ENCODE peak calls at places on chromosome 14, in five cellular contexts. N, J, A, T and Y are unnamed samples.

GRCh38 chr14:91163316-91163715 is 49.4 kb downstream of the DGLUCY start:
- DNase-seq in J (no peak), N (peak), T (no peak), A (no peak), Y (no peak)

GRCh38 chr14:63039800-63040380 is 5.4 kb downstream of the KCNH5 start:
- DNase-seq in J (peak), A (no peak), T (peak), N (no peak), Y (no peak)

GRCh38 chr14:22428681-22429315 is 160.2 kb downstream of the DAD1 start:
- DNase-seq in T (peak), N (no peak), J (no peak), A (no peak), Y (no peak)

GRCh38 chr14:76090611-76091010 is 61.1 kb upstream of the GPATCH2L start:
- DNase-seq in A (no peak), J (no peak), N (no peak), T (no peak), Y (no peak)

GRCh38 chr14:92033912-92034687 is 5.8 kb downstream of the TRIP11 start:
- DNase-seq in N (no peak), T (no peak), A (no peak), J (no peak), Y (no peak)

GRCh38 chr14:73744175-73744867 is 30.1 kb upstream of the PNMA1 start:
- DNase-seq in N (no peak), T (no peak), A (peak), J (no peak), Y (no peak)

GRCh38 chr14:75995372-75996041 is 9.9 kb downstream of the IFT43 start:
- DNase-seq in T (no peak), A (peak), N (peak), J (no peak), Y (peak)

GRCh38 chr14:74140374-74140850 is 55.7 kb downstream of the LIN52 start:
- DNase-seq in A (peak), T (no peak), J (no peak), N (no peak), Y (peak)

GRCh38 chr14:72541546-72541945 is 352.4 kb downstream of the DPF3 start:
- DNase-seq in N (no peak), J (no peak), A (no peak), T (no peak), Y (no peak)

GRCh38 chr14:70254476-70254961 is 65.8 kb upstream of the SLC8A3 start:
- DNase-seq in J (peak), A (peak), T (peak), N (peak), Y (no peak)

GRCh38 chr14:57378661-57379060 is 11.7 kb upstream of the NAA30 start:
- DNase-seq in T (no peak), N (no peak), J (peak), A (no peak), Y (no peak)

GRCh38 chr14:64465208-64465821 is at the start of gene AKAP5:
- DNase-seq in A (peak), T (peak), J (peak), N (peak), Y (no peak)

GRCh38 chr14:60245316-60246177 is 3.5 kb upstream of the PPM1A start:
- DNase-seq in J (no peak), T (no peak), A (no peak), N (no peak), Y (no peak)

GRCh38 chr14:80865565-80865964 is 76.0 kb downstream of the CEP128 start:
- DNase-seq in J (no peak), T (no peak), N (no peak), A (no peak), Y (no peak)

GRCh38 chr14:72451081-72451972 is 442.6 kb downstream of the DPF3 start:
- DNase-seq in N (no peak), A (peak), T (peak), J (no peak), Y (no peak)

GRCh38 chr14:89320381-89321000 is 96.5 kb downstream of the FOXN3 start:
- DNase-seq in T (peak), A (no peak), J (no peak), N (no peak), Y (no peak)

GRCh38 chr14:54782803-54783659 is 119.6 kb downstream of the GCH1 start:
- DNase-seq in J (peak), T (no peak), A (peak), N (no peak), Y (no peak)

GRCh38 chr14:94213741-94214140 is 39.6 kb downstream of the PPP4R4 start:
- DNase-seq in T (no peak), N (no peak), J (no peak), A (no peak), Y (no peak)

GRCh38 chr14:58072288-58073071 is 79.5 kb downstream of the ARMH4 start:
- DNase-seq in T (peak), A (peak), N (no peak), J (peak), Y (no peak)

GRCh38 chr14:58107947-58108552 is 44.0 kb downstream of the ARMH4 start:
- DNase-seq in T (peak), A (peak), N (no peak), J (peak), Y (no peak)

GRCh38 chr14:32509632-32510187 is 180.6 kb downstream of the AKAP6 start:
- DNase-seq in A (peak), T (peak), N (no peak), J (peak), Y (peak)

GRCh38 chr14:101972126-101972785 is 7.9 kb downstream of the DYNC1H1 start:
- DNase-seq in J (peak), N (peak), T (peak), A (peak), Y (peak)

GRCh38 chr14:43056106-43056505 is 1449.4 kb downstream of the LRFN5 start:
- DNase-seq in N (no peak), T (no peak), J (no peak), A (no peak), Y (no peak)

GRCh38 chr14:49959822-49960408 is 67.0 kb downstream of the ARF6 start:
- DNase-seq in T (no peak), N (no peak), J (no peak), A (peak), Y (no peak)

GRCh38 chr14:76653875-76654572 is 107.2 kb upstream of the VASH1 start:
- DNase-seq in T (no peak), A (no peak), J (no peak), N (no peak), Y (no peak)

GRCh38 chr14:91377700-91378652 is 39.6 kb downstream of the CCDC88C start:
- DNase-seq in J (no peak), A (peak), T (no peak), N (peak), Y (no peak)

GRCh38 chr14:89383171-89383845 is 33.7 kb downstream of the FOXN3 start:
- DNase-seq in A (no peak), N (no peak), J (no peak), T (no peak), Y (no peak)

GRCh38 chr14:56205906-56206305 is 87.7 kb downstream of the PELI2 start:
- DNase-seq in J (no peak), A (no peak), N (no peak), T (no peak), Y (no peak)

GRCh38 chr14:73789996-73790581 is 61.5 kb upstream of the PTGR2 start:
- DNase-seq in T (peak), N (peak), J (no peak), A (peak), Y (peak)

GRCh38 chr14:32230181-32230580 is 27.1 kb upstream of the RNU6-8 start:
- DNase-seq in J (peak), N (no peak), A (no peak), T (peak), Y (no peak)

GRCh38 chr14:53956427-53957201 is at the start of gene BMP4:
- DNase-seq in N (peak), T (peak), A (peak), J (peak), Y (peak)

GRCh38 chr14:49977126-49977841 is 84.4 kb downstream of the ARF6 start:
- DNase-seq in N (no peak), A (no peak), T (no peak), J (no peak), Y (no peak)

GRCh38 chr14:78448483-78449094 is 278.4 kb downstream of the NRXN3 start:
- DNase-seq in N (no peak), J (peak), T (peak), A (peak), Y (no peak)

GRCh38 chr14:71266994-71267636 is 359.9 kb downstream of the PCNX1 start:
- DNase-seq in N (no peak), T (peak), A (no peak), J (no peak), Y (no peak)
- H3K4me3 ChIP-seq in N (no peak), T (no peak), A (no peak), J (no peak), Y (peak)

GRCh38 chr14:100582496-100583165 is 4.6 kb downstream of the BEGAIN start:
- DNase-seq in J (no peak), A (no peak), N (no peak), T (no peak), Y (no peak)

GRCh38 chr14:100581228-100582145 is 5.7 kb downstream of the BEGAIN start:
- DNase-seq in A (no peak), T (no peak), J (no peak), N (peak), Y (no peak)

GRCh38 chr14:100578552-100578951 is 8.7 kb downstream of the BEGAIN start:
- DNase-seq in N (no peak), T (no peak), A (no peak), J (peak), Y (no peak)

GRCh38 chr14:100577986-100578431 is 9.2 kb downstream of the BEGAIN start:
- DNase-seq in N (peak), J (no peak), A (no peak), T (no peak), Y (no peak)

DNA sequence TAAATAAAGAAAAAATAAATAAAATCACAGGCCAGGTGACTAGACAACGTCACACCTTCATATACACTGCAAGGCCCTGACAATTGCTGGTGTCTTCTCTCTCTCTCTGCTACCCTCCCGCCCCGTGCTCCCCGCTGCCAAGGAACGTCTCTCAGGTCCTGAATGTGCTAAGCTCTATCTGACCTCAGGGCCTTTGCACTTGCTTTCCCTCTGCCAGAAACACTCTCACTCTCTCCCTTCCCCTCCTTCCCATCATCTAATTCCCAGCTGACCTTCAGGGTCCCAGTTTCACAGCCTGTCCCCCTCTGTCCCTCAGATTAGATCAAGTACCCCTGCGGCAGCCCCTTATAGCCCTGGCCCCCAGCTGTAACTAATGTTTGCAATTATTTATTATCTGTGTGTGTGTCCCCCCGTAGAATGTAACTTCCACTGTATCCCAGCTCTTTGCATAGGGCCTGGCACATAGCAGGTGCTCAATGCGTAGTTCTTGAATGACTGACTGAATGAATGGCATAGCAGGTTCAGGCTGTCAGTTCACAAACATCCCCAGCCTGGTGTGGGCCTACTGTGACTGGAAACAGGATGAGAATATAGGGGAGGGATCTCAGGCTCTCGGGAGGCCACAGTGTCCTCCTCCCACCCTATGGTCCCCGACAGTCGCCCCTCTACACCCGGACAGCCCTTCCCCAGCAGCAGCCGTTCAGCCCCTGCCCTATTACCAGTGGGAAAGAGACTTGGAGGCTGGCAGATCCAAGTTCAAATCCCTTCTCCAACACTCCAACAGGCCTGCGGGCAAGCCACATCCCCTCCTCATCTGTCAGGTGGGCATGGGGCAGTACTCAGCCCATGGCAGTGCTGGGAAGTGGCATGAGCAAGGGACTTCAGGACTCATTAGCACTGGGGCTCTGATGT is 6.6 kb downstream of the BEGAIN start:
- DNase-seq in J (no peak), N (peak), T (no peak), A (no peak), Y (no peak)
- TF ChIP-seq CTCF in J (no peak), N (no peak), T (no peak), A (no peak), Y (no peak)

GRCh38 chr14:99745307-99745951 is 47.8 kb upstream of the EML1 start:
- DNase-seq in N (peak), J (no peak), T (peak), A (no peak), Y (no peak)
- H3K27ac ChIP-seq in N (peak), J (no peak), T (peak), A (peak), Y (peak)

GRCh38 chr14:68951800-68952540 is 27.1 kb downstream of the ACTN1 start:
- DNase-seq in A (no peak), N (peak), T (no peak), J (no peak), Y (no peak)
- H3K4me3 ChIP-seq in A (peak), N (no peak), T (peak), J (peak), Y (peak)

GRCh38 chr14:45990252-45990651 is 661.3 kb downstream of the RPL10L start:
- DNase-seq in N (no peak), J (peak), A (no peak), T (no peak), Y (no peak)
- TF ChIP-seq CTCF in N (peak), J (no peak), A (no peak), T (peak), Y (no peak)